ENCODE peak calls at places on chromosome 1, in ten cellular contexts. T is neural progenitor cell; M is tibial artery; Z is naive thymus-derived CD4-positive, alpha-beta T cell; D is ovary; U is MM.1S; G is mesendoderm; Y is upper lobe of right lung; L is tibial nerve; C is WERI-Rb-1. O is an unnamed sample.

GRCh38 chr1:226304291-226304955 is 4.5 kb downstream of the LIN9 start:
- DNase-seq in T (no peak), M (no peak), Z (no peak), D (no peak), U (no peak), G (peak), Y (no peak), L (no peak), C (no peak), O (no peak)

GRCh38 chr1:10624256-10625050 is 149.7 kb downstream of the PEX14 start:
- DNase-seq in T (no peak), M (peak), Z (no peak), D (no peak), U (no peak), G (no peak), Y (peak), L (no peak), C (no peak), O (no peak)

GRCh38 chr1:33826311-33826710 is 37.6 kb upstream of the HMGB4 start:
- DNase-seq in T (no peak), M (no peak), Z (no peak), D (no peak), U (no peak), G (no peak), Y (no peak), L (no peak), C (no peak), O (no peak)

GRCh38 chr1:236287757-236288619 is 6.2 kb upstream of the ERO1B start:
- DNase-seq in T (peak), M (no peak), Z (no peak), D (peak), U (no peak), G (peak), Y (no peak), L (no peak), C (peak), O (no peak)

GRCh38 chr1:32240140-32240951 is 6.7 kb upstream of the FAM167B start:
- DNase-seq in T (peak), M (peak), Z (peak), D (peak), U (peak), G (peak), Y (peak), L (peak), C (no peak), O (peak)

GRCh38 chr1:110340207-110340468 is 961 bp downstream of the RBM15 start:
- DNase-seq in T (no peak), M (peak), Z (peak), D (no peak), U (no peak), G (no peak), Y (peak), L (no peak), C (peak), O (no peak)

GRCh38 chr1:78619446-78619802 is 824 bp upstream of the IFI44L start:
- DNase-seq in T (no peak), M (no peak), Z (no peak), D (no peak), U (no peak), G (no peak), Y (no peak), L (no peak), C (peak), O (no peak)

GRCh38 chr1:189983156-189983555 is 494.5 kb downstream of the BRINP3 start:
- DNase-seq in T (no peak), M (no peak), Z (no peak), D (no peak), U (no peak), G (no peak), Y (no peak), L (no peak), C (no peak), O (no peak)

GRCh38 chr1:114214016-114214415 is 60.3 kb upstream of the SYT6 start:
- DNase-seq in T (no peak), M (no peak), Z (no peak), D (no peak), U (no peak), G (no peak), Y (no peak), L (no peak), C (no peak), O (no peak)

GRCh38 chr1:8412183-8412831 is 94.4 kb downstream of the SLC45A1 start:
- DNase-seq in T (no peak), M (peak), Z (no peak), D (no peak), U (no peak), G (no peak), Y (no peak), L (no peak), C (no peak), O (no peak)

GRCh38 chr1:174954686-174955669 is 44.8 kb upstream of the CACYBP start:
- DNase-seq in T (no peak), M (no peak), Z (no peak), D (no peak), U (peak), G (no peak), Y (no peak), L (no peak), C (no peak), O (no peak)

GRCh38 chr1:58783090-58783992 is 506 bp downstream of the JUN start:
- DNase-seq in T (peak), M (peak), Z (peak), D (peak), U (peak), G (peak), Y (peak), L (peak), C (peak), O (peak)

GRCh38 chr1:45322486-45323040 is 4.1 kb upstream of the HPDL start:
- DNase-seq in T (no peak), M (no peak), Z (no peak), D (no peak), U (no peak), G (no peak), Y (no peak), L (no peak), C (no peak), O (no peak)

DNA sequence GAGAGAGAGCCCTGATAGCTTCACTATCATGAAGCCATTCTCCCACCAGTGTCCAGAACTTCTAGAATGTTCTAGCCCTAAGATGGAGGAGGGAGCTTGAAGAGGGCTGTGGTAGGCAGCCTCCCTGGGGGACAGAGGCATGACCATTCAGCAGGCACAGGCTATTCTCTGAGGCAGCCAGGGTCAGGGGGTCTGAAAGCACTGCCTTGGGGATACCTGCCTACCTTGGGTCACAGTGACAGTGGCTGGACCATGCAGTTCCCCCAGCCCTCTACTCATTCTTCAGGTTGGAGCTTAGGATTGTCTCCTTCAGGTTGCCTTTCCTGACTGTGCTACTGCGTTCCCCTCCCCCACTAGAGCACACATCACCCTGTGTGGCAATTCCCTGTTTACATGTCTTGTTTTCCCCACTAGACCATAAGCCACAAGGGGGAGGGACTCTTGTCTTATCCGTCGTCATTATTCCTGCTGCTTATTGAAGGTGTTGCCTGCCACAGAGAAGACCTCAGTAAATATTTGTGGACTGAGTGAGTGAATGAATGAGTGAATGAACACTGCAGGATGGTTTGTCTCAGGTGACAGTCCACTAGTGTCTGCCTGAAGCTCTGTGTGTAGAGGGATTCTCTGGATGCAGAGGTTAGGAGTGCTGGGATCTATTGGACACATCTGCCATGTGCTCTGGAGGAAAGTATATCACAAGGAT is 5.2 kb downstream of the ZDHHC18 start:
- DNase-seq in T (no peak), M (no peak), Z (peak), D (no peak), U (no peak), G (no peak), Y (no peak), L (no peak), C (no peak), O (no peak)
- H3K27ac ChIP-seq in T (no peak), M (no peak), Z (peak), D (no peak), U (no peak), G (no peak), Y (peak), L (no peak), C (peak), O (no peak)

DNA sequence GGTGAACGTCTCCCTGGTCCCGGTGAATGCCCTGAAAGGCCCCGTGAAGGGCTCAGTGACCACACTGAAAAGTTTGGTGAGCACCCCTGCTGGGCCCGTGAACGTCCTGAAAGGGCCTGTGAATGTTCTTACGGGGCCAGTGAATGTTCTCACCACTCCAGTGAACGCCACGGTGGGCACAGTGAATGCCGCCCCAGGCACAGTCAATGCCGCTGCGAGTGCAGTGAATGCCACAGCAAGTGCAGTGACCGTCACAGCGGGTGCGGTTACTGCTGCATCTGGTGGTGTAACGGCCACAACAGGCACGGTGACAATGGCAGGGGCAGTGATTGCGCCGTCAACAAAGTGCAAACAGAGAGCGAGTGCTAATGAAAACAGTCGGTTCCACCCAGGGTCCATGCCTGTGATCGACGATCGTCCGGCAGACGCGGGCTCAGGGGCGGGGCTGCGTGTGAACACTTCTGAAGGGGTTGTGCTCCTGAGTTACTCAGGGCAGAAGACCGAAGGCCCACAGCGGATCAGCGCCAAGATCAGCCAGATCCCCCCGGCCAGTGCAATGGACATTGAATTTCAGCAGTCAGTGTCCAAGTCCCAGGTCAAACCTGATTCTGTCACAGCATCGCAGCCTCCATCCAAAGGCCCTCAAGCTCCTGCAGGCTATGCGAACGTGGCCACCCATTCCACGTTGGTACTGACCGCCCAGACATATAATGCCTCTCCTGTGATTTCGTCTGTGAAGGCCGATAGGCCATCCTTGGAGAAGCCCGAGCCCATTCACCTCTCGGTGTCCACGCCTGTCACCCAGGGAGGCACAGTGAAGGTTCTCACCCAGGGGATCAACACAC is 41.5 kb downstream of the ZBTB17 start:
- DNase-seq in T (no peak), M (no peak), Z (no peak), D (no peak), U (no peak), G (no peak), Y (peak), L (no peak), C (no peak), O (no peak)
- H3K27ac ChIP-seq in T (no peak), M (no peak), Z (no peak), D (no peak), U (no peak), G (no peak), Y (no peak), L (no peak), C (no peak), O (no peak)

GRCh38 chr1:96472471-96472870 is 249.1 kb upstream of the PTBP2 start:
- DNase-seq in T (no peak), M (no peak), Z (no peak), D (no peak), U (no peak), G (no peak), Y (no peak), L (no peak), C (no peak), O (no peak)
- H3K27ac ChIP-seq in T (no peak), M (no peak), Z (no peak), D (no peak), U (no peak), G (no peak), Y (no peak), L (no peak), C (no peak), O (no peak)

GRCh38 chr1:20100632-20101355 is 18.5 kb downstream of the PLA2G2D start:
- DNase-seq in T (peak), M (no peak), Z (no peak), D (peak), U (peak), G (peak), Y (no peak), L (no peak), C (peak), O (no peak)

GRCh38 chr1:20099533-20099932 is 19.8 kb downstream of the PLA2G2D start:
- DNase-seq in T (no peak), M (no peak), Z (no peak), D (no peak), U (no peak), G (no peak), Y (no peak), L (no peak), C (no peak), O (no peak)

GRCh38 chr1:20105856-20106255 is 13.5 kb downstream of the PLA2G2D start:
- DNase-seq in T (no peak), M (no peak), Z (no peak), D (no peak), U (no peak), G (peak), Y (no peak), L (no peak), C (no peak), O (no peak)

GRCh38 chr1:20107351-20107750 is 12.0 kb downstream of the PLA2G2D start:
- DNase-seq in T (no peak), M (no peak), Z (no peak), D (no peak), U (no peak), G (no peak), Y (no peak), L (no peak), C (no peak), O (no peak)

DNA sequence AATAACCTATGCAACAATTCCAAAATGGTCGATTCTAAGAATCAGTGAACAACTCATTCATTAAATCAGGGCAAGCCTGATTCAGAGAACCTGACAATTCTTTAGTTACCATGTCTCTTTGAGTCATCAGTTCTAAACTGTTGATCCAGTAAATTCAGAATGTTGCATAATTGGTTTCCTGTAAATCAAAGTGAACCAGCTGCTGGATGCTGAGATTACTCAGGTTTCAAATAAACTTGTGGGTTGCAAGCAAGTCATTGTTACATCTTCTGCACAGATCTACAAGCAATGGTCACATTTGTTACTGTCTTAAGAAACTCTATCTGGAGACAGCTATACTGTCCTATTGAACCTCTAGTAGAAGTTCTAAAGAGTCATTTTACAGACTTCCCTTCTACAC is 16.5 kb downstream of the PLA2G2D start:
- DNase-seq in T (no peak), M (no peak), Z (no peak), D (no peak), U (no peak), G (no peak), Y (no peak), L (no peak), C (no peak), O (no peak)
- H3K27ac ChIP-seq in T (no peak), M (no peak), Z (no peak), D (no peak), U (no peak), G (no peak), Y (no peak), L (no peak), C (no peak), O (no peak)

GRCh38 chr1:6424619-6425593 is at the start of gene ESPN:
- DNase-seq in T (peak), M (no peak), Z (no peak), D (no peak), U (no peak), G (no peak), Y (no peak), L (no peak), C (no peak), O (no peak)

GRCh38 chr1:6425671-6426070 is 1.1 kb downstream of the ESPN start:
- DNase-seq in T (peak), M (no peak), Z (no peak), D (no peak), U (no peak), G (no peak), Y (no peak), L (no peak), C (no peak), O (no peak)

GRCh38 chr1:6426321-6426971 is 1.9 kb downstream of the ESPN start:
- DNase-seq in T (peak), M (no peak), Z (no peak), D (no peak), U (no peak), G (no peak), Y (no peak), L (no peak), C (peak), O (no peak)

GRCh38 chr1:6423321-6423999 is 1.1 kb upstream of the ESPN start:
- DNase-seq in T (peak), M (no peak), Z (peak), D (peak), U (peak), G (peak), Y (peak), L (no peak), C (peak), O (no peak)

DNA sequence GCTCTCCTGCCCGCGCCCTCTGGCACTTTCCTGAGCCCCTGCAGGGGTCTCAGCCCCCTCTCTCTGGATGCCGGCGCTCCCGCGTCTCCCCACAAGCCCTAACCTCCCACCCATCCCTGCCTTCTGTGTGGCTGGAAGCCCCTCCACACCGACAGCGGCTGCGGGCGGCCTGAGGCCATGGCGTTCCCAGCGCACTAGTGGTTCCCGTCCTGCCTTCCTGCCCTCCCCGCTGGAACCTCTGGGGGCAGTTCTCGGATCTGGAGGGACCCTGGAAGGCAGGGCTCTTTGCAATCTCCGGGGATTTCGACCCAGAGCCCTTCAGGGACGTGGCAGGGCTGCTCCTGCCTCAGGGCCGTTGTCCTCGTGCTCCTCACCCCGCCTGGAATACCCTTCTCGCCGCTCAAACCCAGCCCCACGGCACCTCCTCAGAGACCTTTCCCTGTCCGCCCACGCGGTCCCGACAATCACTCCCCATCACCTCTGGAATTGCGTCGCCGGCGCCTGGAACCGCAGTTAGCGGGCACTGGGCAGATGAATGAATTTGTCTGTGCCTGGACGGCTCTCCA is 493 bp upstream of the ESPN start:
- DNase-seq in T (peak), M (no peak), Z (no peak), D (no peak), U (no peak), G (no peak), Y (no peak), L (no peak), C (no peak), O (no peak)
- H3K27ac ChIP-seq in T (no peak), M (no peak), Z (no peak), D (no peak), U (no peak), G (no peak), Y (no peak), L (no peak), C (peak), O (no peak)

GRCh38 chr1:98459471-98459870 is 202.1 kb upstream of the SNX7 start:
- DNase-seq in T (no peak), M (no peak), Z (no peak), D (no peak), U (no peak), G (no peak), Y (no peak), L (no peak), C (no peak), O (no peak)
- H3K27ac ChIP-seq in T (no peak), M (no peak), Z (no peak), D (no peak), U (no peak), G (no peak), Y (no peak), L (no peak), C (no peak), O (no peak)

GRCh38 chr1:56179571-56179970 is 399.8 kb downstream of the PLPP3 start:
- DNase-seq in T (no peak), M (no peak), Z (no peak), D (no peak), U (no peak), G (no peak), Y (no peak), L (no peak), C (no peak), O (no peak)
- H3K27ac ChIP-seq in T (no peak), M (no peak), Z (no peak), D (no peak), U (no peak), G (no peak), Y (no peak), L (no peak), C (no peak), O (no peak)

DNA sequence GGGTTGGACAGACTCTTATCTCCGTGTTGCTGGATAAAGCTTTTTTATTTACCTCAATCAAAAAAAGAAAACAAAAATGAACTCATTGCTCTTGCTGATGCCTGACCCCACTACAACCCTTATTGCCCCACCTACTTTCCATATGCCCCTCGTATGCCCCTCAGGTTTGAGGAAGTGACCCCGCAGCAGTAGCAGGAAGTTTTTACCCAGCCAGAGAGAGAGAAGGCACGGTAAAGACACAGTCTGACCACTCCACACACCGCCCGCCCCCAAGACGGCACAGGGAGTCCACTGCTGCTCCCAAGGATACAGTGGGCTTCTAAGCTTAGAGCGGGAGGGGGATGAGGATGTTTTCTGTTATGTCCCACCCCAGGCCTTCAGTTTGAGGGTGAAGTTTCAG is 9.8 kb downstream of the PLEKHO1 start:
- DNase-seq in T (no peak), M (peak), Z (no peak), D (peak), U (no peak), G (no peak), Y (no peak), L (no peak), C (no peak), O (no peak)
- H3K27ac ChIP-seq in T (peak), M (peak), Z (no peak), D (peak), U (peak), G (no peak), Y (peak), L (peak), C (no peak), O (peak)

GRCh38 chr1:154810571-154810970 is 59.5 kb downstream of the KCNN3 start:
- DNase-seq in T (no peak), M (no peak), Z (no peak), D (no peak), U (no peak), G (no peak), Y (no peak), L (no peak), C (no peak), O (no peak)
- H3K27ac ChIP-seq in T (no peak), M (no peak), Z (no peak), D (no peak), U (no peak), G (no peak), Y (no peak), L (no peak), C (no peak), O (peak)

DNA sequence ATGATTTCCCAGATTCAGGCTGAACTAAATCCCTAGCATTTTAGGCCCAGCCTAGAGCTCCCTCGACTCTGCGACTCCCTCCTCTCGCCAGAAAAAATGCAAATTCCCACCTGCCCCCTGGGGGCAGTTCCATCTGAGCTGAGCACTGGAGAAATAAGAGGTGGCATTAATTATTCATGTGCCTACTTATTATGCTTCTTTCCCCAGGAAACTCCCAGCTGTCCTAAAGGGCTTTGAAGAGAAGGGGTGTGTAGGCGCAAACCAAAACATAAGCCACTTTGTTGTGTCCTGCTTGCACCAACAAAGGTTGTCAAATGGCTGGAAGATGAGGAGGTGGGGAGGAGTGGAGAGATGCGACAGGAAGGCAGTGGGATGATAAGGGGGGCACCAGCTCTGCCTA is 41.4 kb upstream of the GOLT1A start:
- DNase-seq in T (peak), M (no peak), Z (no peak), D (no peak), U (no peak), G (peak), Y (no peak), L (no peak), C (no peak), O (no peak)
- H3K27ac ChIP-seq in T (no peak), M (peak), Z (no peak), D (no peak), U (no peak), G (no peak), Y (no peak), L (no peak), C (no peak), O (no peak)

O was measured in psoas muscle.